ENCODE peak calls at places on chromosome 7, in ten cellular contexts. Q, T, Y, C, A, I, D, S, O and B are unnamed samples.

GRCh38 chr7:150787321-150788281 is 12.6 kb downstream of the TMEM176B start:
- DNase-seq in Q (no peak), T (no peak), Y (no peak), C (peak; percentile 55), A (no peak), I (no peak), D (no peak), S (no peak), O (peak; percentile 98), B (no peak)

GRCh38 chr7:7703427-7703826 is 15.0 kb downstream of the RPA3 start:
- DNase-seq in Q (no peak), T (no peak), Y (no peak), C (no peak), A (no peak), I (no peak), D (no peak), S (no peak), O (no peak), B (no peak)

GRCh38 chr7:158078161-158078910 is 509.3 kb downstream of the PTPRN2 start:
- DNase-seq in Q (no peak), T (peak; percentile 10), Y (no peak), C (no peak), A (no peak), I (no peak), D (no peak), S (no peak), O (no peak), B (no peak)

GRCh38 chr7:75716992-75717626 is 21.6 kb downstream of the HIP1 start:
- DNase-seq in Q (peak; percentile 60), T (no peak), Y (no peak), C (no peak), A (no peak), I (no peak), D (peak; percentile 44), S (peak; percentile 44), O (no peak), B (no peak)

GRCh38 chr7:148732862-148733261 is 34.2 kb downstream of the CUL1 start:
- DNase-seq in Q (no peak), T (no peak), Y (no peak), C (no peak), A (no peak), I (no peak), D (no peak), S (no peak), O (no peak), B (no peak)

GRCh38 chr7:142866361-142867096 is 11.7 kb downstream of the EPHB6 start:
- DNase-seq in Q (no peak), T (peak; percentile 33), Y (no peak), C (no peak), A (no peak), I (no peak), D (peak; percentile 73), S (no peak), O (no peak), B (no peak)

GRCh38 chr7:51040777-51041176 is 258.1 kb upstream of the GRB10 start:
- DNase-seq in Q (peak; percentile 79), T (no peak), Y (no peak), C (no peak), A (no peak), I (no peak), D (no peak), S (no peak), O (no peak), B (no peak)

GRCh38 chr7:145534301-145534700 is 582.3 kb upstream of the CNTNAP2 start:
- DNase-seq in Q (no peak), T (no peak), Y (no peak), C (no peak), A (no peak), I (no peak), D (peak; percentile 58), S (no peak), O (no peak), B (no peak)

GRCh38 chr7:37822946-37823345 is 25.5 kb upstream of the NME8 start:
- DNase-seq in Q (no peak), T (no peak), Y (no peak), C (no peak), A (no peak), I (no peak), D (no peak), S (no peak), O (no peak), B (no peak)

GRCh38 chr7:37824987-37825509 is 23.3 kb upstream of the NME8 start:
- DNase-seq in Q (no peak), T (no peak), Y (no peak), C (no peak), A (no peak), I (no peak), D (no peak), S (no peak), O (no peak), B (no peak)

GRCh38 chr7:37817219-37817618 is 31.2 kb upstream of the NME8 start:
- DNase-seq in Q (no peak), T (no peak), Y (no peak), C (no peak), A (no peak), I (no peak), D (no peak), S (no peak), O (no peak), B (no peak)

GRCh38 chr7:37818023-37818422 is 30.4 kb upstream of the NME8 start:
- DNase-seq in Q (no peak), T (no peak), Y (no peak), C (no peak), A (no peak), I (no peak), D (no peak), S (no peak), O (no peak), B (no peak)

GRCh38 chr7:37820708-37821468 is 27.5 kb upstream of the NME8 start:
- DNase-seq in Q (no peak), T (no peak), Y (no peak), C (no peak), A (no peak), I (no peak), D (no peak), S (no peak), O (no peak), B (no peak)
- TF ChIP-seq CTCF in Q (no peak), T (no peak), Y (no peak), C (no peak), A (no peak), I (no peak), D (no peak), S (no peak), O (no peak), B (no peak)

DNA sequence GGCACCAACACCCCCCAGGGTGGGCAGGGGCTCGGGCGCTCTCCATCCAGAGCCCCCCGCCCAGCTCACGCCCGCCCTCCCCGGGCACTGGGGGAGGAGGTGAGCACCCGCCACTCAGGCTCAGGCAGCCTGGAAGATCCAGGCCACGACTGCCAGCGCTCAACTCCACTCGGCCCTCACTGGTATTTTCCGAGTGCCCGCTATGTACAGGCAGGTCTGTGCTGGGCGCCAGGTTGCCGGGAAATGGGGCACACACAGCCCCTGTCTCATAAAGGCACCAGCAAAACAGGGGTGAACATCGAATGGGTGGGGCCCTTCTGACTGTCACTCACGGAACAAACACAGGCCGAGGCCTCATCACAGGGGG is 98.9 kb upstream of the DNAAF5 start:
- DNase-seq in Q (no peak), T (no peak), Y (no peak), C (no peak), A (no peak), I (no peak), D (no peak), S (no peak), O (no peak), B (no peak)
- TF ChIP-seq CTCF in Q (no peak), T (no peak), Y (no peak), C (no peak), A (no peak), I (no peak), D (no peak), S (no peak), O (no peak), B (no peak)

GRCh38 chr7:37342170-37342569 is 106.5 kb downstream of the ELMO1 start:
- DNase-seq in Q (no peak), T (no peak), Y (no peak), C (no peak), A (no peak), I (no peak), D (no peak), S (no peak), O (peak; percentile 71), B (no peak)

GRCh38 chr7:37344886-37345579 is 103.6 kb downstream of the ELMO1 start:
- DNase-seq in Q (no peak), T (no peak), Y (no peak), C (no peak), A (no peak), I (no peak), D (no peak), S (no peak), O (no peak), B (no peak)

GRCh38 chr7:37346761-37347160 is 101.9 kb downstream of the ELMO1 start:
- DNase-seq in Q (no peak), T (no peak), Y (no peak), C (no peak), A (no peak), I (no peak), D (no peak), S (no peak), O (no peak), B (no peak)

GRCh38 chr7:37341033-37341630 is 107.5 kb downstream of the ELMO1 start:
- DNase-seq in Q (no peak), T (no peak), Y (no peak), C (no peak), A (no peak), I (no peak), D (no peak), S (no peak), O (peak; percentile 58), B (no peak)

DNA sequence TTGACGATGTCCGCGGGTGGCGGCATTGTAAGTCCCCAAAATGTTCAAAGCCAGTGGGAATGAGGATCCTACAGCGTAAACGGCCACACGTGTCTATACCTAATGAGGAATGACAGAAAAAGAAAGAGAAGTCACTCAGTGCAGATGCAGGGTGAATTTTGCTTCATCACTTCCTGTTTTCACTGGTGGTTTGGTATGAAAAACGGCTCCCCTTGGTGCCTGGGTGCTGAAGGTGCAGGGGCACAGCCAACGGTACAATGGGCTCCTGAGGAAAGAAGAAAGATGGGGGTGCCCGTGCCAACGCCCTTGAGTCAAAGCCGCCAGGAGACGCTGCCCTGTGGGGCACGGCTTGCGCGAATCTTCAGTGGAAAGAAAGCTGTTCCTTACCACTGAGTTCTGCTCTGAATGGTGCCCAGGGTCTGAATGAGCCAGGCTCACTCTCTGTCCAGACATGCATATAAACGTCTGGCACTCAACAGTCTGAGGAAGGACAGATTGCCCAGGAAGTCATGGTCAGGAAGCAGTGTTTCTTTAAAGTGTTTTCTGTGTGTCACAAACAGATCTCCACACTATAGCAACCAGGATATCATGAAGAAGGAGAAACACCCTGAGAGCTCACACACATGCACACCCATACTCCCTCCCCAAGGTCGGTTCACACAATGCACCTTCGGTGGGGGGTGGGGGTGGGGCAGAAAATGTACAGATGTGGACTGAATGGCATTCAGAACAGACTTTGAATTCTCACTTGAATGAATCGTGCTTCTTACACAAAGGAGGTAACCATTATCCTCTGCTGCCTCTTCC is 105.8 kb downstream of the ELMO1 start:
- DNase-seq in Q (no peak), T (peak; percentile 43), Y (no peak), C (no peak), A (no peak), I (no peak), D (no peak), S (peak; percentile 12), O (peak; percentile 96), B (peak; percentile 60)
- TF ChIP-seq CTCF in Q (no peak), T (no peak), Y (no peak), C (no peak), A (no peak), I (no peak), D (no peak), S (no peak), O (peak; percentile 44), B (peak; percentile 29)

GRCh38 chr7:111927383-111928019 is 278.7 kb downstream of the DOCK4 start:
- DNase-seq in Q (no peak), T (no peak), Y (no peak), C (no peak), A (no peak), I (no peak), D (no peak), S (no peak), O (no peak), B (no peak)

GRCh38 chr7:111933614-111934013 is 272.6 kb downstream of the DOCK4 start:
- DNase-seq in Q (peak; percentile 28), T (no peak), Y (no peak), C (no peak), A (no peak), I (no peak), D (no peak), S (no peak), O (peak; percentile 6), B (no peak)

GRCh38 chr7:111931016-111931517 is 275.1 kb downstream of the DOCK4 start:
- DNase-seq in Q (peak; percentile 79), T (no peak), Y (no peak), C (no peak), A (no peak), I (peak; percentile 15), D (peak; percentile 3), S (peak; percentile 91), O (no peak), B (no peak)

GRCh38 chr7:111931958-111932357 is 274.2 kb downstream of the DOCK4 start:
- DNase-seq in Q (peak; percentile 44), T (no peak), Y (no peak), C (no peak), A (no peak), I (no peak), D (no peak), S (no peak), O (no peak), B (no peak)

GRCh38 chr7:111929258-111929657 is 276.9 kb downstream of the DOCK4 start:
- DNase-seq in Q (no peak), T (no peak), Y (no peak), C (no peak), A (no peak), I (no peak), D (no peak), S (no peak), O (no peak), B (no peak)
- TF ChIP-seq CTCF in Q (no peak), T (no peak), Y (no peak), C (peak; percentile 26), A (no peak), I (no peak), D (peak; percentile 12), S (no peak), O (no peak), B (no peak)